ENCODE peak calls at places on chromosomes 2 and 18, in seven cellular contexts. I is NCI-H2081; T is activated CD8-positive, alpha-beta memory T cell treated with anti-CD3 and anti-CD28 coated beads for 48 hours; Z is neural crest cell; U is RWPE1; W is heart left ventricle; Y is H4. Q is an unnamed sample.

GRCh38 chr2:189524746-189525145 is 55.8 kb downstream of the SLC40A1 start:
- DNase-seq in I (no peak), U (no peak), T (no peak), W (no peak), Z (no peak), Y (no peak), Q (no peak)

GRCh38 chr2:218022131-218022850 is 19.5 kb upstream of the TNS1 start:
- DNase-seq in I (no peak), W (peak), Z (no peak), T (no peak), U (no peak), Y (no peak), Q (no peak)

GRCh38 chr2:39991298-39991697 is 212.2 kb upstream of the THUMPD2 start:
- DNase-seq in U (no peak), W (no peak), T (no peak), Y (no peak), I (no peak), Z (no peak), Q (no peak)

GRCh38 chr2:123485056-123485455 is 540.0 kb upstream of the CNTNAP5 start:
- DNase-seq in U (no peak), W (no peak), Y (no peak), T (no peak), Z (no peak), I (no peak), Q (no peak)

GRCh38 chr2:11330457-11331142 is 13.8 kb downstream of the ROCK2 start:
- DNase-seq in Z (no peak), I (no peak), W (no peak), T (no peak), U (no peak), Y (no peak), Q (no peak)

GRCh38 chr2:16508061-16508851 is 157.4 kb downstream of the CYRIA start:
- DNase-seq in W (peak), U (peak), T (no peak), I (peak), Y (no peak), Z (peak), Q (peak)

GRCh38 chr18:12013186-12013916 is 32.0 kb downstream of the IMPA2 start:
- DNase-seq in Y (no peak), T (no peak), Z (no peak), I (no peak), W (no peak), U (no peak), Q (no peak)

GRCh38 chr2:156803243-156803642 is 367.1 kb downstream of the GPD2 start:
- DNase-seq in W (no peak), Y (no peak), I (peak), U (no peak), Z (no peak), T (no peak), Q (no peak)

GRCh38 chr2:236857781-236858180 is 227.9 kb upstream of the COPS8 start:
- DNase-seq in I (no peak), W (no peak), Y (no peak), U (no peak), Z (no peak), T (no peak), Q (no peak)

GRCh38 chr2:64565358-64565757 is 41.2 kb downstream of the AFTPH start:
- DNase-seq in U (no peak), W (no peak), Z (no peak), T (no peak), I (no peak), Y (no peak), Q (no peak)

GRCh38 chr18:74724186-74724585 is 126.5 kb downstream of the ZNF407 start:
- DNase-seq in Y (no peak), W (no peak), I (no peak), Z (no peak), U (no peak), T (no peak), Q (no peak)

GRCh38 chr2:208112969-208113368 is 11.4 kb downstream of the CRYGD start:
- DNase-seq in U (no peak), W (no peak), Z (no peak), Y (no peak), I (peak), T (no peak), Q (no peak)

GRCh38 chr2:88874063-88874657 is 182.7 kb downstream of the RPIA start:
- DNase-seq in Z (peak), Y (peak), W (peak), I (peak), U (peak), T (no peak), Q (peak)

GRCh38 chr2:85753525-85754312 is at the start of gene ATOH8:
- DNase-seq in Z (peak), W (peak), Y (no peak), T (no peak), U (no peak), I (peak), Q (peak)

GRCh38 chr2:14516844-14517243 is 115.7 kb upstream of the LRATD1 start:
- DNase-seq in Y (no peak), Z (no peak), I (no peak), U (peak), T (no peak), W (no peak), Q (no peak)

GRCh38 chr2:74005786-74006185 is 21.1 kb downstream of the TET3 start:
- DNase-seq in U (no peak), Z (no peak), T (no peak), I (no peak), Y (no peak), W (no peak), Q (no peak)

GRCh38 chr18:49024808-49025361 is 74.1 kb upstream of the SMAD7 start:
- DNase-seq in Z (no peak), I (no peak), T (no peak), Y (no peak), U (no peak), W (no peak), Q (no peak)

GRCh38 chr2:172806426-172807008 is 70.9 kb downstream of the RAPGEF4 start:
- DNase-seq in U (peak), Z (no peak), T (no peak), W (no peak), Y (peak), I (peak), Q (peak)

GRCh38 chr2:86280191-86280667 is 57.2 kb downstream of the REEP1 start:
- DNase-seq in T (no peak), Y (no peak), U (no peak), W (no peak), Z (no peak), I (no peak), Q (peak)

GRCh38 chr2:202113571-202114142 is 40.6 kb downstream of the KIAA2012 start:
- DNase-seq in U (no peak), Z (no peak), Y (peak), I (no peak), W (no peak), T (no peak), Q (peak)

GRCh38 chr18:55897101-55897500 is 309.1 kb upstream of the TCF4 start:
- DNase-seq in Z (no peak), W (no peak), Y (no peak), U (no peak), T (no peak), I (no peak), Q (no peak)